ENCODE peak calls at places on chromosomes 4 and X, in six cellular contexts. U is B cell, N is kidney, S is heart left ventricle, C is BJ, O is PC-3. I is an unnamed sample.

GRCh38 chr4:57443308-57444243 is 333.4 kb upstream of the IGFBP7 start:
- DNase-seq in N (no peak), U (no peak), C (no peak), S (no peak), O (no peak), I (no peak)

GRCh38 chr4:73251384-73251783 is 7.2 kb downstream of the ANKRD17 start:
- DNase-seq in O (no peak), C (no peak), S (no peak), U (no peak), N (no peak), I (no peak)

GRCh38 chrX:69093960-69094935 is 71.0 kb downstream of the PJA1 start:
- DNase-seq in C (no peak), S (no peak), U (no peak), N (no peak), O (peak), I (peak)

GRCh38 chrX:42603016-42603415 is 174.9 kb downstream of the PPP1R2C start:
- DNase-seq in O (no peak), S (no peak), U (no peak), N (no peak), C (no peak), I (no peak)

GRCh38 chr4:183798249-183798920 is 106.7 kb upstream of the STOX2 start:
- DNase-seq in N (peak), O (no peak), S (no peak), U (no peak), C (no peak), I (no peak)

GRCh38 chr4:159598602-159599001 is 495.7 kb downstream of the RAPGEF2 start:
- DNase-seq in S (no peak), C (no peak), N (no peak), U (no peak), O (no peak), I (no peak)

GRCh38 chr4:8297691-8298485 is 28.3 kb downstream of the HTRA3 start:
- DNase-seq in C (no peak), O (no peak), S (peak), N (peak), U (no peak), I (no peak)

GRCh38 chr4:113462286-113462685 is 299.3 kb downstream of the CAMK2D start:
- DNase-seq in N (no peak), O (no peak), U (no peak), C (no peak), S (no peak), I (no peak)

GRCh38 chrX:10619311-10620015 is 922 bp downstream of the MID1 start:
- DNase-seq in S (no peak), C (no peak), O (peak), U (no peak), N (no peak), I (no peak)

GRCh38 chr4:124710911-124711310 is 1.6 kb downstream of the ANKRD50 start:
- DNase-seq in N (no peak), O (no peak), U (no peak), S (no peak), C (no peak), I (no peak)

GRCh38 chrX:109830704-109831206 is 97.7 kb upstream of the ACSL4 start:
- DNase-seq in S (no peak), C (no peak), O (peak), N (no peak), U (no peak), I (no peak)

GRCh38 chr4:142741995-142742394 is 104.1 kb downstream of the INPP4B start:
- DNase-seq in C (no peak), S (no peak), O (peak), N (no peak), U (no peak), I (no peak)
- TF ChIP-seq CTCF in C (no peak), S (no peak), O (peak), N (no peak), U (no peak), I (no peak)

GRCh38 chr4:140626982-140627381 is 58.2 kb upstream of the UCP1 start:
- DNase-seq in S (no peak), C (no peak), N (no peak), U (no peak), O (peak), I (no peak)
- TF ChIP-seq CTCF in S (no peak), C (peak), N (peak), U (no peak), O (peak), I (no peak)

GRCh38 chr4:98744372-98745150 is 86.2 kb upstream of the TSPAN5 start:
- DNase-seq in U (no peak), O (no peak), S (no peak), C (no peak), N (no peak), I (no peak)

GRCh38 chr4:98746936-98747658 is 88.7 kb upstream of the TSPAN5 start:
- DNase-seq in C (no peak), S (no peak), O (no peak), U (no peak), N (no peak), I (no peak)

GRCh38 chr4:98747659-98748091 is 89.3 kb upstream of the TSPAN5 start:
- DNase-seq in S (no peak), C (no peak), N (no peak), U (no peak), O (no peak), I (no peak)

GRCh38 chr4:98746530-98746929 is 88.1 kb upstream of the TSPAN5 start:
- DNase-seq in S (no peak), O (peak), U (no peak), N (no peak), C (no peak), I (no peak)

GRCh38 chr4:98745372-98745771 is 87.0 kb upstream of the TSPAN5 start:
- DNase-seq in N (no peak), O (peak), U (no peak), S (no peak), C (no peak), I (no peak)
- TF ChIP-seq CTCF in N (no peak), O (peak), U (no peak), S (peak), C (peak), I (no peak)

GRCh38 chr4:139015269-139015947 is at the start of gene NOCT:
- DNase-seq in O (peak), N (peak), S (peak), C (no peak), U (peak), I (peak)
- TF ChIP-seq CTCF in O (no peak), N (peak), S (peak), C (no peak), U (no peak), I (peak)

GRCh38 chrX:25191403-25191802 is 175.6 kb upstream of the ARX start:
- DNase-seq in N (no peak), O (peak), U (no peak), S (no peak), C (no peak), I (no peak)
- TF ChIP-seq CTCF in N (no peak), O (peak), U (no peak), S (no peak), C (no peak), I (peak)

DNA sequence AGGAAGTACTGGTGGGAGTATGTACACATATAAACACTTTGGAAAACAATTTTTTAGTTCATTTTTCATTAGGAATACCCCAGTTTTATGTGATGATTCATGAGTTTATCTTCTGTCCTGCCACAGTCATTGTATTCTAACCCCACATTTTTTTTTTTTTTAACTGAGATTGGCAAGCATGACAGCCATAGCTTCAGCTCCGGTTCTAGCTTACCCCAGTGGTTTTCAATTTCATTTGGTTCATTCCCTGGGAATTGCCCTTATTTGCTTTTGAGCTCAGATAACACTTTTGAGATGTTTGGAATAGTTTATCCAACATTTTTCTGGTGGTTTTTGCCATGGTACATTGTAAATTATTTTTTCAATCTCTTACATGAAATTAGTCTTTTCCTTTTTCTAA is 21.0 kb upstream of the FMR1 start:
- DNase-seq in C (no peak), U (no peak), S (no peak), O (no peak), N (no peak), I (no peak)
- TF ChIP-seq CTCF in C (no peak), U (no peak), S (no peak), O (no peak), N (no peak), I (no peak)

GRCh38 chr4:80463509-80463908 is 128.0 kb downstream of the CFAP299 start:
- DNase-seq in S (no peak), O (no peak), N (no peak), U (no peak), C (no peak), I (no peak)

GRCh38 chr4:80462537-80463207 is 127.1 kb downstream of the CFAP299 start:
- DNase-seq in N (no peak), U (no peak), S (no peak), C (no peak), O (no peak), I (no peak)

GRCh38 chr4:80461412-80461811 is 125.9 kb downstream of the CFAP299 start:
- DNase-seq in S (no peak), C (no peak), O (peak), U (no peak), N (no peak), I (no peak)

GRCh38 chr4:80465238-80465637 is 129.7 kb downstream of the CFAP299 start:
- DNase-seq in C (no peak), U (no peak), O (no peak), S (no peak), N (no peak), I (no peak)

GRCh38 chr4:80459918-80460473 is 124.5 kb downstream of the CFAP299 start:
- DNase-seq in N (no peak), C (no peak), O (no peak), S (no peak), U (no peak), I (no peak)
- TF ChIP-seq CTCF in N (no peak), C (no peak), O (peak), S (no peak), U (no peak), I (no peak)

DNA sequence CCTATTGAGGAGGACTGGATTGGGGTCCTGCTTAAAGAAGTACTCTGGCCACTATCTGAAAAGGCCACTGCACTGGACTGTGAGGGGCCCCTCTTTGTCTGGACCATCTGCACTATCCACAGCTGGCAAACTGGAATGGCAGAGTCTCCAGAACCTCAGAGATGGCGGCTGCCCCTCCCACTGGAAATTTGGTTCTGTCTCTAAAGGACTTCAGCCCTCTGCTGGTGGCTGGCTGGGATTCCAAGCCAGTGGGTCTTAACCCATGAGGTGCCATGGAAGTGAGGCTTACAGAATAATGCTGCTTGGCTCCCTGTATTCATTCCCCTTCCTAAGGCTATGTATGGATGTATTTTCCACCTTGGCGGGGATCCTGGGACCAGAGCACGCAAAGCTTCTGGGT is 41.6 kb upstream of the CYLC1 start:
- DNase-seq in N (no peak), O (no peak), C (no peak), U (no peak), S (no peak), I (no peak)
- TF ChIP-seq CTCF in N (no peak), O (no peak), C (no peak), U (no peak), S (no peak), I (no peak)

GRCh38 chr4:2136736-2137135 is 77.6 kb downstream of the NAT8L start:
- DNase-seq in O (no peak), S (no peak), N (no peak), U (no peak), C (no peak), I (no peak)

GRCh38 chr4:2132438-2132837 is 73.3 kb downstream of the NAT8L start:
- DNase-seq in O (no peak), S (no peak), N (no peak), C (no peak), U (no peak), I (no peak)

GRCh38 chr4:2138846-2139500 is 79.8 kb downstream of the NAT8L start:
- DNase-seq in C (no peak), O (no peak), U (no peak), N (no peak), S (no peak), I (peak)

DNA sequence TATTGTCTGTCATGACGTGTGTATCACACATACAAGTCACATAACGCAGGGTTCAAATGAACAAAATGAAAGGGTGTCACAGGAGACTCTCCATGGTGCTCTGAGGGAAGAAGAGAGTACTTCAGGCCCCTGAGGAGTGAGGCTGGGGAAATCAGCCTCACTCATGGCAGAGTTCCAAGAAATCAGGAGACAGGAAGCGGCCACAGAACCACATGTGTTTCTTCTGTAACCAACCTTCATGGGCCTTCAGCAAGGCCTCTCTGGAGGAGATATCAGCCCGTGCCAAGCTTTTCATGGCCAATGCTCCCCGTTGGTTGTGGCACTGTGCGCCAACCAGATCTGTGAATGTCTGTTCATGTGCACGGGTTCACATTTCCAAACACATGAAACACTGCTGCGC is 76.0 kb downstream of the NAT8L start:
- DNase-seq in U (no peak), O (no peak), N (no peak), S (no peak), C (no peak), I (no peak)
- TF ChIP-seq CTCF in U (no peak), O (no peak), N (no peak), S (no peak), C (no peak), I (no peak)

DNA sequence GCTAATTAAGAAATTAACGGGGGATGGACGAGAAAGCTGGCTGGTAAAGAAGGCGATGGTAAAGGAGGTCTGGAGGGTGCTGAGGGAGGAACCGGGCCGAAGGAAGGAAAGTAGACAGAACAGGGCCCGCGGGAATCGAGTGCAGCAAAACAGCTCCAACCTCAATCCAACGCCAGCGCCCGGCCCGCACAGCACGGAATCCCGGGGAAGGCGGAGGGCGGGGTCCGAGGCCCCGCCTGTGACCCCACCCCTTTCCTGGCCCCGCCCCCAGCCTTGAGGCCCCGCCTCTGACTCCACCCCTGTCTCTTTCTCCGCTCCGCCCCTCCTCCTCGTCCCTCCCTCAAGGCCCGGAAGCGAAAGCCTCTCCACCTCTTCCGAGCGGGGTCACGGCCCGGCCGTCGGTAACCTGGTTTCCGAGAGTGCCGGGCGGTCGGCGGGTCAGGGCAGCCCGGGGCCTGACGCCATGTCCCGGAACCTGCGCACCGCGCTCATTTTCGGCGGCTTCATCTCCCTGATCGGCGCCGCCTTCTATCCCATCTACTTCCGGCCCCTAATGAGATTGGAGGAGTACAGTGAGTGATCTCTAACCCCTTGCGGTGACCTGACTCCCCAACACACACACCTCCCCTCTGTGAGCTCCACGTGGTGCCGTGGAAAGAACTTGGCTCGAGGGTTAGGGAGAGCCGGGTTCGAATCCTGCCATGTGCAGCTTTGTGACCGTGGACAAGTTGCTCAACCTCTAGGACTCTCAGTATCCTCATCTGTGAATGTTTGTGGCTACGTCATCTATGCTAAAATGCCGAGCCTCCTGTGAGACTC is at the start of gene SMIM20:
- DNase-seq in S (peak), N (peak), C (no peak), U (peak), O (peak), I (peak)
- TF ChIP-seq CTCF in S (no peak), N (no peak), C (no peak), U (no peak), O (no peak), I (no peak)